ENCODE peak calls at places on chromosomes 4 and X, in nine cellular contexts. G is neuronal stem cell, F is IMR-90, C is left lung, Y is Caco-2, J is WERI-Rb-1, T is ovary, K is body of pancreas, L is RWPE2. D is an unnamed sample. For H3K27me3 and H3K9me3, the result is how much of the 10 kb centered on the place peaks cover.

GRCh38 chr4:137960371-137961050 is 281.6 kb downstream of the SLC7A11 start:
- DNase-seq in K (no peak), J (no peak), G (no peak), C (no peak), T (no peak), Y (no peak), F (peak), L (no peak), D (no peak)

GRCh38 chr4:27048350-27049100 is 187.9 kb downstream of the STIM2 start:
- DNase-seq in C (no peak), L (no peak), J (no peak), T (no peak), K (no peak), Y (peak), F (peak), G (peak), D (no peak)

GRCh38 chr4:24195976-24196736 is 306.3 kb upstream of the PPARGC1A start:
- DNase-seq in T (no peak), C (no peak), F (peak), J (no peak), K (no peak), Y (peak), G (no peak), L (no peak), D (no peak)

GRCh38 chr4:68368566-68369473 is 18.9 kb upstream of the YTHDC1 start:
- DNase-seq in K (peak), T (no peak), C (no peak), Y (peak), G (no peak), L (no peak), F (peak), J (no peak), D (no peak)

GRCh38 chr4:140851032-140851636 is 94.9 kb upstream of the TBC1D9 start:
- DNase-seq in L (no peak), G (peak), C (no peak), Y (peak), K (peak), J (peak), F (peak), T (no peak), D (peak)

GRCh38 chr4:144903953-144904711 is 193.9 kb downstream of the ANAPC10 start:
- DNase-seq in K (no peak), G (no peak), T (no peak), J (no peak), F (no peak), Y (no peak), C (no peak), L (no peak), D (no peak)

GRCh38 chr4:52914051-52914605 is 52.0 kb downstream of the RASL11B start:
- DNase-seq in J (no peak), F (peak), G (no peak), K (peak), Y (peak), T (peak), C (no peak), L (no peak), D (no peak)

GRCh38 chrX:120753413-120754251 is 122.0 kb downstream of the CT47B1 start:
- DNase-seq in G (no peak), K (no peak), F (no peak), C (no peak), L (no peak), J (no peak), T (no peak), Y (no peak), D (no peak)

GRCh38 chr4:40325406-40326019 is 9.6 kb upstream of the CHRNA9 start:
- DNase-seq in G (peak), C (no peak), Y (peak), K (peak), J (peak), F (peak), L (no peak), T (no peak), D (no peak)

GRCh38 chr4:175536852-175537453 is 275.1 kb downstream of the GPM6A start:
- DNase-seq in F (peak), J (no peak), T (no peak), Y (peak), G (peak), C (no peak), L (no peak), K (no peak), D (no peak)

GRCh38 chr4:155119006-155119405 is 89.4 kb upstream of the NPY2R start:
- DNase-seq in L (no peak), Y (no peak), C (no peak), T (no peak), F (no peak), K (no peak), G (no peak), J (no peak), D (no peak)

GRCh38 chr4:182245541-182246245 is 2.5 kb downstream of the TENM3 start:
- DNase-seq in G (no peak), K (no peak), F (no peak), Y (no peak), L (no peak), C (no peak), J (no peak), T (no peak), D (no peak)

GRCh38 chr4:109939153-109939552 is 26.5 kb downstream of the EGF start:
- DNase-seq in C (no peak), F (no peak), L (no peak), G (no peak), T (no peak), J (no peak), K (peak), Y (no peak), D (no peak)

GRCh38 chr4:24922416-24922815 is 9.6 kb upstream of the CCDC149 start:
- DNase-seq in Y (no peak), F (peak), C (no peak), T (no peak), L (no peak), G (no peak), K (no peak), J (no peak), D (no peak)

GRCh38 chrX:33194876-33195433 is 16.4 kb downstream of the DMD start:
- DNase-seq in L (no peak), K (no peak), Y (no peak), J (no peak), T (no peak), G (no peak), C (no peak), F (peak), D (no peak)

GRCh38 chr4:15507679-15508078 is 38.0 kb downstream of the CC2D2A start:
- DNase-seq in G (no peak), J (no peak), F (no peak), T (no peak), Y (no peak), C (no peak), L (no peak), K (no peak), D (no peak)

GRCh38 chr4:84837751-84838150 is 128.7 kb downstream of the WDFY3 start:
- DNase-seq in F (peak), K (no peak), Y (no peak), T (no peak), L (no peak), G (no peak), J (peak), C (no peak), D (no peak)

GRCh38 chrX:141619336-141619735 is 29.8 kb downstream of the SPANXA2 start:
- DNase-seq in C (no peak), J (no peak), L (no peak), F (peak), Y (no peak), G (no peak), T (no peak), K (no peak), D (no peak)

GRCh38 chrX:21799767-21800166 is 39.6 kb upstream of the MBTPS2 start:
- DNase-seq in K (no peak), L (no peak), G (no peak), T (no peak), C (no peak), J (no peak), Y (no peak), F (no peak), D (no peak)

GRCh38 chr4:15234585-15235126 is 193.2 kb upstream of the C1QTNF7 start:
- DNase-seq in G (no peak), J (no peak), Y (no peak), F (peak), K (peak), L (no peak), T (no peak), C (no peak), D (no peak)

GRCh38 chrX:45577361-45577760 is 376.7 kb upstream of the DIPK2B start:
- DNase-seq in G (no peak), K (no peak), L (no peak), T (no peak), J (no peak), C (no peak), Y (no peak), F (no peak), D (no peak)

GRCh38 chr4:139896242-139896752 is 230.7 kb downstream of the MGST2 start:
- DNase-seq in G (no peak), C (no peak), J (no peak), F (no peak), T (no peak), K (no peak), L (no peak), Y (no peak), D (no peak)

GRCh38 chr4:176729489-176729888 is 63.2 kb downstream of the VEGFC start:
- DNase-seq in J (no peak), Y (no peak), L (no peak), F (peak), C (no peak), G (no peak), K (no peak), T (no peak), D (no peak)

GRCh38 chr4:154503598-154503997 is 12.0 kb upstream of the DCHS2 start:
- DNase-seq in K (no peak), G (peak), Y (peak), L (no peak), F (peak), C (no peak), T (no peak), J (no peak), D (no peak)

GRCh38 chrX:19883878-19884277 is 3.5 kb downstream of the SH3KBP1 start:
- DNase-seq in G (no peak), Y (no peak), K (no peak), J (no peak), L (no peak), C (no peak), F (no peak), T (no peak), D (no peak)

GRCh38 chrX:124338733-124339514 is 6.5 kb downstream of the TEX13D start:
- DNase-seq in Y (no peak), C (no peak), F (no peak), L (no peak), K (no peak), T (no peak), G (no peak), J (no peak), D (no peak)

GRCh38 chr4:76589872-76590846 is 155.1 kb downstream of the SHROOM3 start:
- DNase-seq in Y (peak), K (peak), T (peak), F (peak), J (no peak), C (peak), L (no peak), G (peak), D (no peak)

DNA sequence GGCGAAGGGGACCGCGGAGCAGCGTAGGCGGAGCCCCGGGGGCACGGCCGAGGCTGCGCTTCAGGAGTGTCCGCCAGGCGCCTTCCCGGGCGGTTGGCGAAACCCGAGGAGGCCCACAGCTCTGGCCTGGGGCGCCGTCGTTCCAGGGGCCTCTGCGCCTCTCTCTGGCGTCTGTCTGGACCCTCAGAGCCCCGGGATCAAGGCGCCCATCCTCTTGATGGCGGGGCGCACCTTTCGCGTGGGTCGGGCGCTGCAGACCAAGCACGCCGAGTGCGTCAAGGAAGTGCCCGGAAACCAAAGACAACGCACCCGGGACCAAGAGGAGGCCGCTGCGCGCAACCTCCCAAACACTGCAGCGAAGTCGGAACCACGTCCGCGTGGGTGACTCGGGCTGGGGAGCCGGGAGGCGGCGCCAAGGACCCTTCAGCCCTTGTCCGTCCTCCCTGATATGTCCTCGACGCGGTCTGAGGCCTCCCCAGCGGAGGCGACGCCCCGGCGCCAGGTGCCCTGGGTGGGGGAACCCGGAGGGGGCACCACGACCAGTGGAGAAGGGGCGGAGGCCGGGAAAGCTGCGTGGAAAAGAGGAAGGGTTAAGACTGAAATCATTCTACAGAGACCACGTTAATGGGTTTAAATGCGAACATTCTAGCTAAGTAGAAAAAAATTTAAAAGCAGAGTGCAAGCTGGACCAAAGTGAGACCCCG is 9.9 kb downstream of the HMX1 start:
- DNase-seq in L (no peak), F (no peak), T (no peak), G (no peak), Y (no peak), K (no peak), J (no peak), C (no peak), D (no peak)
- H3K27me3 ChIP-seq in L (half or more), F (half or more), T (under half), G (half or more), Y (under half), K (under half), J (under half), C (half or more), D (under half)

GRCh38 chr4:16897991-16898827 is at the start of gene LDB2:
- DNase-seq in J (no peak), G (peak), K (peak), Y (no peak), L (no peak), C (peak), T (peak), F (peak), D (peak)
- H3K4me3 ChIP-seq in J (no peak), G (peak), K (no peak), Y (no peak), L (no peak), C (peak), T (peak), F (peak), D (peak)

GRCh38 chrX:107626916-107627315 is 1.4 kb upstream of the PRPS1 start:
- DNase-seq in T (no peak), J (no peak), K (no peak), G (no peak), Y (no peak), C (no peak), F (no peak), L (no peak), D (no peak)

GRCh38 chrX:107624893-107625292 is 3.4 kb upstream of the PRPS1 start:
- DNase-seq in T (no peak), J (no peak), C (no peak), Y (no peak), G (no peak), L (no peak), F (no peak), K (no peak), D (no peak)

GRCh38 chrX:107627792-107628661 is at the start of gene PRPS1:
- DNase-seq in L (peak), G (peak), C (peak), K (peak), T (peak), F (peak), Y (peak), J (peak), D (peak)

GRCh38 chrX:107625776-107626175 is 2.5 kb upstream of the PRPS1 start:
- DNase-seq in J (no peak), F (no peak), L (no peak), Y (no peak), K (no peak), T (no peak), C (no peak), G (no peak), D (no peak)

GRCh38 chrX:107626481-107626880 is 1.8 kb upstream of the PRPS1 start:
- DNase-seq in F (no peak), G (no peak), J (no peak), Y (no peak), K (no peak), L (no peak), C (no peak), T (no peak), D (no peak)
- H3K9me3 ChIP-seq in F (under half), G (under half), J (under half), Y (under half), K (under half), L (under half), C (under half), T (under half), D (under half)

GRCh38 chrX:151517421-151517820 is 46.1 kb upstream of the PASD1 start:
- DNase-seq in F (no peak), L (no peak), T (no peak), K (no peak), Y (no peak), J (no peak), C (no peak), G (no peak), D (no peak)
- H3K27me3 ChIP-seq in F (under half), L (under half), T (under half), K (under half), Y (under half), J (under half), C (under half), G (under half), D (under half)

GRCh38 chrX:78747471-78747870 is at the start of gene LPAR4:
- DNase-seq in K (no peak), F (no peak), G (peak), Y (no peak), T (no peak), L (no peak), J (no peak), C (no peak), D (no peak)
- H3K4me3 ChIP-seq in K (no peak), F (peak), G (peak), Y (no peak), T (peak), L (no peak), J (no peak), C (no peak), D (peak)

GRCh38 chr4:132483-132882 is 8.2 kb downstream of the ZNF718 start:
- DNase-seq in G (no peak), C (no peak), Y (no peak), L (no peak), J (no peak), K (no peak), T (no peak), F (no peak), D (no peak)
- H3K9me3 ChIP-seq in G (under half), C (under half), Y (under half), L (under half), J (under half), K (under half), T (under half), F (under half), D (under half)

DNA sequence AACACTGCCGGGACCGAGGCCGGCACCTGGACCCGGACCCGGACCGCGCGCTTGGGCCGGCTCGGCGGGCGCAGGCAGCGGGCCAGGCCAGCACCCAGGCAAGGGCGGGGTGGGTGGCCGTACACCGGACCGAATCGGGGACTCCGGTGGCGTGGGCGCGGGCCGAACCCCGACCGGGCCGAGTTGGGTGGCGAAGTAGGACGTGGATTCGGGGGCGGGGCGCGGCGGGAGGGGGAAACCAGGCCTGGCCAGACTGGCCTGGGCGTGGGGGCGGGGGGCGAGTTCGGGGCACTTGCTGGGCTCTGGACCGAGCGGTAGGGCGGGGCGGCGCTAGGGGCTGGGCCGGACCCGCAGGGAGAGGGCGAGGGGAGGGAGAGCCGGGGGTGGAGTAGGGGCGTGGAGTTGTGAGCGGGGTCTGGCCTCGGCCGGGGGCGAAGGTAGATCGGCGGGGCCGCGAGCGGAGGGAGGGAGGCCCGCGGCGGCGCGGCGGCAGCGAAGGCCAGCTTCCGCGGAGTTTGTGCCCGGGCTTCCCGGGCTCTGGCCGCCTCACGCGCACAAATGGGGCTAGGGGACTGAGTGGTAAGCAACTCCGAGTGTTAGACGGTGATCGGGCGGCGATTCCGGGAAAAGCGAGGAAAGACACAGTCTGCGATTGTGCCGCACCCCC is 1.8 kb upstream of the BCORL1 start:
- DNase-seq in L (no peak), Y (no peak), T (peak), C (peak), K (peak), J (peak), G (no peak), F (no peak), D (peak)
- H3K27me3 ChIP-seq in L (under half), Y (under half), T (under half), C (under half), K (under half), J (under half), G (under half), F (under half), D (under half)

GRCh38 chrX:103310592-103311400 is at the start of gene BEX2:
- DNase-seq in F (no peak), C (peak), G (peak), K (peak), T (peak), Y (peak), L (peak), J (peak), D (peak)
- H3K4me3 ChIP-seq in F (peak), C (peak), G (peak), K (peak), T (peak), Y (peak), L (peak), J (peak), D (peak)

GRCh38 chrX:136623400-136623799 is 24.6 kb upstream of the CD40LG start:
- DNase-seq in F (no peak), L (no peak), C (no peak), Y (no peak), K (no peak), T (no peak), J (no peak), G (no peak), D (no peak)

GRCh38 chrX:136625246-136625645 is 22.7 kb upstream of the CD40LG start:
- DNase-seq in G (no peak), J (no peak), K (no peak), T (no peak), Y (no peak), C (no peak), L (no peak), F (no peak), D (no peak)

GRCh38 chrX:136620780-136621179 is 27.2 kb upstream of the CD40LG start:
- DNase-seq in Y (no peak), J (no peak), C (no peak), L (no peak), T (no peak), K (no peak), F (no peak), G (no peak), D (no peak)

GRCh38 chrX:136619889-136620505 is 28.0 kb upstream of the CD40LG start:
- DNase-seq in L (no peak), F (no peak), J (no peak), C (no peak), G (no peak), T (no peak), Y (no peak), K (no peak), D (no peak)

DNA sequence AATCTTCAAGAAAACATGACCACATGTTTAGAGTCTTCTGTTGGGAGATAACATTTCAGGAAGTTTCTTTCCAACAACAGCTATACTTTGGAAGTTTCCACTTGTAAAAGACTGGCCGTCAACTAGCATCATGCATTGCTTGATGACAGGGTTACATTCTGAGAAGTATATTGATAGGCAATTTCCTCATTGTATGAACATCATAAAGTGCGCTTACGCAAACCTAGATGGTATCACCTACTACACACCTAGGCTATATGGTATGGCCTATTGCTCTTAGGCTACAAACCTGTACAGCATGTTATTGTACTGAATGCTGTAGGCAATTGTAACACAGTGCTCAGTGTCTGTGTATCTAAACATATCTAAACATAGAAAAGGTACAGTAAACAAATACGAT is 25.4 kb upstream of the CD40LG start:
- DNase-seq in C (no peak), L (no peak), T (no peak), F (no peak), K (no peak), J (no peak), G (no peak), Y (no peak), D (no peak)
- H3K9me3 ChIP-seq in C (under half), L (under half), T (under half), F (under half), K (under half), J (under half), G (under half), Y (under half), D (under half)

D was measured in tibial artery.